ENCODE peak calls at places on chromosomes 2 and 18, in ten cellular contexts. T is GM06990, D is esophagus squamous epithelium, P is thyroid gland, Y is nephron progenitor cell, C is fibroblast of pulmonary artery, F is GM12865, R is brain microvascular endothelial cell, K is A549, G is lower lobe of right lung. O is an unnamed sample.

GRCh38 chr18:50819027-50819726 is 639 bp downstream of the MRO start:
- DNase-seq in P (peak), G (peak), D (no peak), F (no peak), C (peak), Y (peak), R (no peak), T (no peak), K (peak), O (no peak)

GRCh38 chr2:143842836-143843235 is 677.1 kb downstream of the ZEB2 start:
- DNase-seq in F (no peak), C (no peak), Y (no peak), T (no peak), K (no peak), D (no peak), G (no peak), R (no peak), P (no peak), O (no peak)

GRCh38 chr2:72147303-72147970 is at the start of gene CYP26B1:
- DNase-seq in Y (peak), T (no peak), C (no peak), R (no peak), K (no peak), G (peak), F (no peak), P (peak), D (no peak), O (peak)

GRCh38 chr18:22282311-22283235 is 113.2 kb downstream of the GATA6 start:
- DNase-seq in G (no peak), F (no peak), T (no peak), K (peak), P (no peak), Y (no peak), R (peak), D (no peak), C (peak), O (no peak)

GRCh38 chr2:128312411-128312810 is 6.3 kb downstream of the HS6ST1 start:
- DNase-seq in C (no peak), D (no peak), G (peak), F (no peak), Y (no peak), K (no peak), T (no peak), P (no peak), R (no peak), O (no peak)

GRCh38 chr2:7269993-7270392 is 352.8 kb downstream of the RNF144A start:
- DNase-seq in T (no peak), R (no peak), P (no peak), F (no peak), D (no peak), C (no peak), K (no peak), G (no peak), Y (no peak), O (no peak)

GRCh38 chr2:232485333-232485756 is 2.3 kb downstream of the ECEL1 start:
- DNase-seq in R (no peak), F (no peak), T (no peak), Y (no peak), C (no peak), G (peak), D (no peak), K (no peak), P (no peak), O (no peak)

GRCh38 chr2:11537951-11538350 is 4.1 kb downstream of the GREB1 start:
- DNase-seq in T (no peak), F (no peak), K (no peak), D (no peak), R (no peak), Y (no peak), P (no peak), C (no peak), G (no peak), O (no peak)

GRCh38 chr2:166451451-166451850 is 42.6 kb downstream of the SCN7A start:
- DNase-seq in D (no peak), G (no peak), C (no peak), T (no peak), R (peak), K (no peak), P (no peak), Y (no peak), F (no peak), O (no peak)

GRCh38 chr18:79379931-79380815 is 15.6 kb upstream of the NFATC1 start:
- DNase-seq in R (no peak), C (no peak), T (no peak), D (no peak), K (no peak), F (no peak), P (no peak), G (no peak), Y (no peak), O (no peak)

GRCh38 chr2:126495189-126495588 is 160.8 kb upstream of the GYPC start:
- DNase-seq in G (no peak), C (peak), T (no peak), P (no peak), D (no peak), R (peak), Y (no peak), K (no peak), F (no peak), O (no peak)

GRCh38 chr2:19797871-19798270 is 103.9 kb downstream of the TTC32 start:
- DNase-seq in D (no peak), R (no peak), G (no peak), C (no peak), F (no peak), K (no peak), T (no peak), P (no peak), Y (no peak), O (no peak)

GRCh38 chr2:20231159-20231558 is 6.2 kb upstream of the SDC1 start:
- DNase-seq in F (no peak), R (no peak), P (no peak), D (no peak), K (no peak), T (no peak), C (no peak), G (no peak), Y (no peak), O (no peak)

GRCh38 chr18:39839782-39840181 is 2115.3 kb upstream of the PIK3C3 start:
- DNase-seq in G (no peak), Y (no peak), P (no peak), F (no peak), R (peak), C (peak), K (no peak), T (no peak), D (no peak), O (no peak)

GRCh38 chr18:39840406-39840805 is 2114.6 kb upstream of the PIK3C3 start:
- DNase-seq in P (no peak), F (no peak), K (no peak), G (no peak), Y (no peak), R (peak), C (peak), D (no peak), T (no peak), O (no peak)

GRCh38 chr18:39843546-39843945 is 2111.5 kb upstream of the PIK3C3 start:
- DNase-seq in P (no peak), D (no peak), C (no peak), G (no peak), T (no peak), F (no peak), K (no peak), Y (no peak), R (no peak), O (no peak)

GRCh38 chr18:39842042-39842791 is 2112.8 kb upstream of the PIK3C3 start:
- DNase-seq in D (no peak), G (no peak), C (no peak), K (no peak), Y (no peak), F (no peak), T (no peak), P (no peak), R (no peak), O (no peak)

DNA sequence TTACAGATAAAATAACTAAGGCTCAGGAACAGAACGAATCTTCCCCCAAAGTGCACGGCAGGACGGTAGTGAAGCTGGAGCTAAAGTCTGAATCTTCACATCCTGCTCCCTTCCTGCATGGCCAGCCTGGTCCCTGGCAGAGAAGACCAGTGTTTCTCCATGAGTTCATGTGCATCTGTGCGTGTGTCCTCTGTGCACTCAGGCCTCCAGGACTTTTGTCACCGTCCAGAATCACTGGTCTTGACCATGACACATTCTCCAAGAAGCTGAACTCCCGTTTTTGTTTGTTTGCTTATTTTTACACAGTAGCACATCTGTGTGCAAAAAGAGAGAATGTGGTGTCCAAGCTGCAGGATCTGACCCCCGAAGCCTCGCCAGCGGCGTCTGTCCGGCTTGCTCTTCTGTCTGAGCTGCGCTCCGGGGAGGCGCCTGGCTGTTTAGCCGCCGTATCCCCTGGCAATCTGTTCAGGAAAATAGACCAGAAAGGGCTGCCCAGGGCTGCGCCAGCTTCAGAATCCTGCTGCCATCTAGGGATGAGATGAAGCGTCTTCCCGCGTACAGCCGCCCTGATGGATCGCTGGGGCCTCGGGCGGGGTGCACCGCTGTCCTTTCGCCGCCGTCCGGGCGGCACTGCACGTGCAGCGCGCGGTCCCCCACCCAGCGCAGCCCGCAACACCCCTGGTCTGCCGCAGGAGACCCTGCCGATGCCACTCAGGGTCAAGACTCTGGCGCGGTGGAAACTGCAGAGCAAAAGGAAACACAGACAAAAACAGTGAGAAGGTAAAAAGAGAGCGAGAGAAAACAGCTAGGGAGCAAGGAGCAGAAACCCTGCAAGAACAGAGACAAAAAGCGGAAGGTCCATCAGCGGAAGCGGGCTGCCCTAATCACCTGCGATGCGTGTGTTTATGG is 2113.6 kb upstream of the PIK3C3 start:
- DNase-seq in F (no peak), Y (peak), G (peak), K (peak), R (peak), C (peak), D (no peak), P (peak), T (no peak), O (peak)
- TF ChIP-seq CTCF in F (no peak), Y (peak), G (peak), K (peak), R (peak), C (peak), D (no peak), P (no peak), T (no peak), O (no peak)

GRCh38 chr2:38074775-38075435 is 1.0 kb downstream of the CYP1B1 start:
- DNase-seq in R (no peak), F (no peak), D (no peak), P (no peak), G (peak), T (peak), Y (peak), K (peak), C (peak), O (peak)

GRCh38 chr2:38076710-38077430 is 919 bp upstream of the CYP1B1 start:
- DNase-seq in Y (peak), C (peak), F (peak), T (peak), K (peak), D (no peak), G (peak), P (peak), R (peak), O (peak)

GRCh38 chr2:38077431-38077769 is 1.4 kb upstream of the CYP1B1 start:
- DNase-seq in F (no peak), Y (no peak), T (no peak), P (no peak), D (no peak), G (no peak), R (no peak), K (no peak), C (no peak), O (no peak)

GRCh38 chr2:38075436-38076249 is at the start of gene CYP1B1:
- DNase-seq in P (no peak), F (no peak), D (no peak), R (no peak), T (no peak), K (no peak), G (peak), Y (no peak), C (no peak), O (no peak)

GRCh38 chr2:38076250-38076709 is 329 bp upstream of the CYP1B1 start:
- DNase-seq in K (peak), T (peak), C (peak), F (peak), Y (peak), D (peak), P (peak), G (peak), R (peak), O (peak)
- TF ChIP-seq CTCF in K (no peak), T (no peak), C (peak), F (peak), Y (peak), D (no peak), P (no peak), G (no peak), R (no peak), O (peak)

DNA sequence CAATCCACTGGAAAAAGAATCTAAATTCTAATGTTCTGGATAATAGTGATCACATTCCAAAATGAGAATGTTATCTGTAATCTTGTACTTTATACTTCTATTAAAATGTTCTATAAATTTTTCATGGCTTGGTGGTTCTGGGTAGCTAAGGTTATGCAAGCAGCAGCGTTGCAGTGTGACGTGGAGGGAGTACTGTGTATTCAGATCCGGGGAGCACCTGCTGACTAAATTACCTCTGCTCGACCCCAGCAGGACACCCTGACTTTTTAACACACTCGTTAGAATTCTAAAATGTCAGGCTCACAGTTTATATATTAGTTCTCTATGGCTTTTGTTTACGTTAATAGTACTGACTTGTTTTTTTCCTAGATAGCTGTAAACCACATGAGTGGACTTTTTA is 13.0 kb downstream of the ATIC start:
- DNase-seq in G (no peak), R (no peak), C (no peak), Y (no peak), T (no peak), K (no peak), F (no peak), P (no peak), D (no peak), O (no peak)
- TF ChIP-seq CTCF in G (no peak), R (no peak), C (no peak), Y (no peak), T (no peak), K (no peak), F (no peak), P (no peak), D (no peak), O (no peak)

GRCh38 chr18:44458777-44459176 is 221.9 kb upstream of the SETBP1 start:
- DNase-seq in P (no peak), D (no peak), G (no peak), R (peak), T (no peak), F (no peak), C (peak), Y (no peak), K (no peak), O (no peak)
- TF ChIP-seq CTCF in P (no peak), D (no peak), G (no peak), R (peak), T (no peak), F (no peak), C (no peak), Y (no peak), K (no peak), O (no peak)

DNA sequence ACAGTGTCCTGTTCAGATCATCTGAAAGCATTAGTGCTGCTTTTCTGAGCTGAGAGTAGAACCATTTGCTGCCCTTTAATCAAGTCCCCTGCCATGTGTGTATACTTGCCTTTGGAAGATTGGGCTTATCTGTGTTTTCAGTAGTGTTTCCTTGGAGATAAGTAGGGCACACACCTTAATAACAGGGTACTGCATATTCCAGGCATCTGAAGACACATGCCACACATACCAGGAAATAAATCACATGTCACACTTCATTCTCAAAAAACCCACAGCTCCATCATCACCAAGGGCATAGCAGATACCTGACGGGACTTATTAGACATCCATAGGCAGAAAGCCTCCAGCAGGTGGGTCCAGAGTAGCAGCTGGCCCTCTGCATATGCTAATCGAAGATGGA is 157.4 kb downstream of the SOX11 start:
- DNase-seq in D (no peak), C (no peak), K (no peak), G (no peak), R (no peak), F (no peak), P (no peak), Y (no peak), T (no peak), O (no peak)
- TF ChIP-seq CTCF in D (no peak), C (no peak), K (no peak), G (no peak), R (no peak), F (no peak), P (no peak), Y (no peak), T (no peak), O (no peak)

GRCh38 chr2:100273387-100273786 is 48.9 kb downstream of the LONRF2 start:
- DNase-seq in C (no peak), R (no peak), D (no peak), F (no peak), P (no peak), G (no peak), K (no peak), Y (no peak), T (no peak), O (no peak)
- TF ChIP-seq CTCF in C (no peak), R (no peak), D (no peak), F (no peak), P (no peak), G (no peak), K (no peak), Y (no peak), T (no peak), O (no peak)

DNA sequence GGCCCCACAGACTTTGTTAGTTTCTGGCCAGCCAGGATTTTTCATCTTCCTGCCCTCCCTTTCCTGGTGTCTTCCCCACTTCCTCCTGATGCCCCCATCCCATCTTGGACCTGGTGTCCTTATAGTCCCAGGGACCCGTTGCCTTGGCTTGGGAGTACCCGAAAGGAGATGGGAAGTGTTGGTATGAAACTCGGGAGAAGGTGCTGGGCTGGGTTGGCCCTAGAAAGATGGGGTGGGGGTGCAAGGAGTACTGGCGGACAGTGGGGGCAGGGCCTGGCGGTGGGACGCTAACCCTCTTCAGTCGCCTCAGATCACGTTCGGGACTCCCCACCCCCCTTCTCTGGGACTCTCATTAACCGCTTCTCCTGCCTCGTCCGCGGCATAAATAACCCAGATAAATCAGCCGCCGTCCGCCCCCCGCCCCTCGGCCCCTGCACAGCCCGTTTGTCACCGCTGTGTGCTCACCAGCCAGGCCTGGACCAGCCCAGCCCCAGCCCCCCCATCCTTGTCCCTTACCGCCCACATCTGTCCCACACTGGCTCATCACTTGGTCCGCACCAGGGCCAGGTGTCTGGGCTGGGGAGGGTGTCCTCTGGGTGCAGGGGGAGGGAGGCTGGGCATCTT is 3.7 kb upstream of the ASIC4 start:
- DNase-seq in G (no peak), P (no peak), K (no peak), F (no peak), Y (peak), D (no peak), C (no peak), T (no peak), R (no peak), O (no peak)
- TF ChIP-seq CTCF in G (no peak), P (no peak), K (no peak), F (no peak), Y (no peak), D (no peak), C (no peak), T (no peak), R (no peak), O (no peak)